ENCODE peak calls at places on chromosomes 13 and 19, in seven cellular contexts. One of them, this sample, is unnamed.

GRCh38 chr13:113855012-113855921 is 8.6 kb downstream of the GAS6 start:
- DNase-seq in HepG2: no peak
- DNase-seq in fibroblast of lung: no peak
- DNase-seq in IMR-90: no peak
- DNase-seq in ovary: peak
- DNase-seq in GM23338: no peak
- DNase-seq in thoracic aorta: no peak
- DNase-seq in this sample: no peak

GRCh38 chr13:79481685-79482052 is 714 bp downstream of the NDFIP2 start:
- DNase-seq in IMR-90: no peak
- DNase-seq in fibroblast of lung: peak
- DNase-seq in HepG2: no peak
- DNase-seq in GM23338: no peak
- DNase-seq in thoracic aorta: no peak
- DNase-seq in ovary: no peak
- DNase-seq in this sample: peak

GRCh38 chr13:47119568-47120080 is 222.8 kb upstream of the HTR2A start:
- DNase-seq in IMR-90: peak
- DNase-seq in GM23338: no peak
- DNase-seq in thoracic aorta: no peak
- DNase-seq in HepG2: no peak
- DNase-seq in fibroblast of lung: peak
- DNase-seq in ovary: no peak
- DNase-seq in this sample: no peak

GRCh38 chr13:111429064-111429558 is 108.7 kb downstream of the TEX29 start:
- DNase-seq in ovary: no peak
- DNase-seq in GM23338: peak
- DNase-seq in IMR-90: peak
- DNase-seq in HepG2: peak
- DNase-seq in fibroblast of lung: peak
- DNase-seq in thoracic aorta: no peak
- DNase-seq in this sample: no peak

GRCh38 chr13:19155321-19155861 is 26.2 kb downstream of the TUBA3C start:
- DNase-seq in IMR-90: no peak
- DNase-seq in fibroblast of lung: no peak
- DNase-seq in ovary: no peak
- DNase-seq in GM23338: no peak
- DNase-seq in HepG2: no peak
- DNase-seq in thoracic aorta: no peak
- DNase-seq in this sample: no peak

GRCh38 chr13:61350351-61350750 is 65.3 kb downstream of the PCDH20 start:
- DNase-seq in IMR-90: no peak
- DNase-seq in thoracic aorta: no peak
- DNase-seq in fibroblast of lung: no peak
- DNase-seq in HepG2: no peak
- DNase-seq in ovary: no peak
- DNase-seq in GM23338: no peak
- DNase-seq in this sample: no peak

GRCh38 chr13:50268500-50268899 is 253.3 kb downstream of the KCNRG start:
- DNase-seq in HepG2: no peak
- DNase-seq in GM23338: no peak
- DNase-seq in thoracic aorta: no peak
- DNase-seq in fibroblast of lung: no peak
- DNase-seq in IMR-90: peak
- DNase-seq in ovary: no peak
- DNase-seq in this sample: no peak

GRCh38 chr13:98482476-98483444 is 94.1 kb downstream of the STK24 start:
- DNase-seq in GM23338: peak
- DNase-seq in thoracic aorta: no peak
- DNase-seq in ovary: peak
- DNase-seq in fibroblast of lung: peak
- DNase-seq in HepG2: no peak
- DNase-seq in IMR-90: peak
- DNase-seq in this sample: peak

GRCh38 chr19:43807651-43808050 is 5.4 kb upstream of the LYPD5 start:
- DNase-seq in fibroblast of lung: no peak
- DNase-seq in IMR-90: no peak
- DNase-seq in HepG2: no peak
- DNase-seq in ovary: no peak
- DNase-seq in thoracic aorta: no peak
- DNase-seq in GM23338: no peak
- DNase-seq in this sample: no peak

GRCh38 chr19:9406798-9407352 is 28.5 kb downstream of the ZNF266 start:
- DNase-seq in fibroblast of lung: peak
- DNase-seq in IMR-90: peak
- DNase-seq in thoracic aorta: no peak
- DNase-seq in HepG2: no peak
- DNase-seq in ovary: peak
- DNase-seq in GM23338: peak
- DNase-seq in this sample: peak

GRCh38 chr19:38739440-38740251 is 4.6 kb downstream of the CAPN12 start:
- DNase-seq in IMR-90: no peak
- DNase-seq in ovary: no peak
- DNase-seq in thoracic aorta: no peak
- DNase-seq in GM23338: no peak
- DNase-seq in HepG2: no peak
- DNase-seq in fibroblast of lung: no peak
- DNase-seq in this sample: no peak

GRCh38 chr13:36131215-36131930 is at the start of gene DCLK1:
- DNase-seq in thoracic aorta: no peak
- DNase-seq in HepG2: no peak
- DNase-seq in GM23338: peak
- DNase-seq in fibroblast of lung: peak
- DNase-seq in IMR-90: no peak
- DNase-seq in ovary: peak
- DNase-seq in this sample: peak

GRCh38 chr19:17778621-17779280 is 16.2 kb upstream of the B3GNT3 start:
- DNase-seq in IMR-90: no peak
- DNase-seq in thoracic aorta: no peak
- DNase-seq in HepG2: no peak
- DNase-seq in GM23338: peak
- DNase-seq in ovary: no peak
- DNase-seq in fibroblast of lung: no peak
- DNase-seq in this sample: no peak

GRCh38 chr13:107716241-107716640 is 499.1 kb downstream of the LIG4 start:
- DNase-seq in GM23338: no peak
- DNase-seq in IMR-90: no peak
- DNase-seq in HepG2: no peak
- DNase-seq in ovary: no peak
- DNase-seq in fibroblast of lung: no peak
- DNase-seq in thoracic aorta: no peak
- DNase-seq in this sample: no peak

DNA sequence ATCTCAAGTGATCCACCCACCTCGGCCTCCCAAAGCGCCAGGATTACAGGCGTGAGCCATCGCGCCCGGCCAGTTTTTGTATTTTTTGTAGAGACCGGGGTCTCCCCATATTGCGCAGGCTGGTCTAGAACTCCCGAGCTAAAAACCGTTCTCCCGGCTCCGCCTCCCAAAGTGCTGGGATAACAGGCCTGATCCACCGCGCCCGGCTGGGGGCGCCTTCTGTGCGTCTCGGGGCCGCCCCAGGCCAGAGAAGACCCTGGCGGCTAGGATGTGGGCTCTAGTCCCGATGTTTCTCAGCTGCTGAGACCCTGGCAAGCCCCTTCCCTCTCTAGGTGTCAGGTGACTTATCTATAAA is 3.6 kb downstream of the ARHGAP45 start:
- DNase-seq in fibroblast of lung: no peak
- DNase-seq in ovary: no peak
- DNase-seq in HepG2: no peak
- DNase-seq in GM23338: peak
- DNase-seq in IMR-90: no peak
- DNase-seq in thoracic aorta: no peak
- DNase-seq in this sample: no peak
- H3K27ac ChIP-seq in fibroblast of lung: no peak
- H3K27ac ChIP-seq in ovary: no peak
- H3K27ac ChIP-seq in HepG2: no peak
- H3K27ac ChIP-seq in GM23338: no peak
- H3K27ac ChIP-seq in IMR-90: no peak
- H3K27ac ChIP-seq in thoracic aorta: peak
- H3K27ac ChIP-seq in this sample: no peak

GRCh38 chr19:15199652-15200574 is 882 bp downstream of the NOTCH3 start:
- DNase-seq in HepG2: no peak
- DNase-seq in ovary: peak
- DNase-seq in thoracic aorta: no peak
- DNase-seq in fibroblast of lung: peak
- DNase-seq in IMR-90: peak
- DNase-seq in GM23338: peak
- DNase-seq in this sample: peak
- H3K27ac ChIP-seq in HepG2: no peak
- H3K27ac ChIP-seq in ovary: peak
- H3K27ac ChIP-seq in thoracic aorta: peak
- H3K27ac ChIP-seq in fibroblast of lung: peak
- H3K27ac ChIP-seq in IMR-90: peak
- H3K27ac ChIP-seq in GM23338: peak
- H3K27ac ChIP-seq in this sample: peak

GRCh38 chr13:26185720-26186119 is 36.4 kb downstream of the RNF6 start:
- DNase-seq in IMR-90: peak
- DNase-seq in fibroblast of lung: no peak
- DNase-seq in ovary: peak
- DNase-seq in GM23338: no peak
- DNase-seq in thoracic aorta: no peak
- DNase-seq in HepG2: no peak
- DNase-seq in this sample: no peak

GRCh38 chr13:26183416-26183815 is 38.7 kb downstream of the RNF6 start:
- DNase-seq in GM23338: no peak
- DNase-seq in fibroblast of lung: no peak
- DNase-seq in thoracic aorta: no peak
- DNase-seq in HepG2: no peak
- DNase-seq in ovary: no peak
- DNase-seq in IMR-90: no peak
- DNase-seq in this sample: no peak

GRCh38 chr13:26184791-26185250 is 37.3 kb downstream of the RNF6 start:
- DNase-seq in fibroblast of lung: peak
- DNase-seq in HepG2: peak
- DNase-seq in ovary: peak
- DNase-seq in IMR-90: peak
- DNase-seq in thoracic aorta: no peak
- DNase-seq in GM23338: peak
- DNase-seq in this sample: peak

GRCh38 chr13:26186141-26186870 is 35.8 kb downstream of the RNF6 start:
- DNase-seq in GM23338: peak
- DNase-seq in HepG2: peak
- DNase-seq in IMR-90: peak
- DNase-seq in ovary: peak
- DNase-seq in fibroblast of lung: peak
- DNase-seq in thoracic aorta: peak
- DNase-seq in this sample: peak

DNA sequence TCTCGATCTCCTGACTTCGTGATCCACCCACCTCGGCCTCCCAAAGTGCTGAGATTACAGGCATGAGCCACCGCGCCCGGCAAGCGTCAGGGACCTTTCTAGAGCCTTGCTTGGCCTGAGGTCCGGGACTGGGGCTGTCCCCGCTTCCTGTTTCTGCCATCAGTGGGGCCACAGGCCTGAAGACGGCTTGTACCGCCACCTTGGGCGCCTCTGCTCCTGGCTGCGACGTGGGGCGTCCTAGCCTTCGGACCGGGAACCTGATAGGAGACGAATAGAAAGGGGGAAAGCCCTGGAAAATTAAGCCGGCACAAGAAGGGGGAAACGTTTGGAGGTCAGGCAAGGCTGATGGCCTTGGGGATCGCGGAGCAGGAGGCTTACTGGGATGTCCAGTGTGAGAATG is 35.1 kb downstream of the RNF6 start:
- DNase-seq in ovary: no peak
- DNase-seq in HepG2: no peak
- DNase-seq in GM23338: peak
- DNase-seq in IMR-90: no peak
- DNase-seq in thoracic aorta: no peak
- DNase-seq in fibroblast of lung: no peak
- DNase-seq in this sample: no peak
- H3K27ac ChIP-seq in ovary: peak
- H3K27ac ChIP-seq in HepG2: no peak
- H3K27ac ChIP-seq in GM23338: no peak
- H3K27ac ChIP-seq in IMR-90: no peak
- H3K27ac ChIP-seq in thoracic aorta: no peak
- H3K27ac ChIP-seq in fibroblast of lung: no peak
- H3K27ac ChIP-seq in this sample: no peak

GRCh38 chr19:47322048-47322447 is 9.9 kb upstream of the C5AR2 start:
- DNase-seq in HepG2: no peak
- DNase-seq in fibroblast of lung: no peak
- DNase-seq in GM23338: no peak
- DNase-seq in ovary: no peak
- DNase-seq in thoracic aorta: no peak
- DNase-seq in IMR-90: no peak
- DNase-seq in this sample: no peak

GRCh38 chr19:47323872-47324271 is 8.1 kb upstream of the C5AR2 start:
- DNase-seq in IMR-90: no peak
- DNase-seq in HepG2: no peak
- DNase-seq in ovary: no peak
- DNase-seq in fibroblast of lung: no peak
- DNase-seq in thoracic aorta: no peak
- DNase-seq in GM23338: no peak
- DNase-seq in this sample: no peak

GRCh38 chr19:47321582-47321981 is 10.4 kb upstream of the C5AR2 start:
- DNase-seq in GM23338: no peak
- DNase-seq in IMR-90: no peak
- DNase-seq in thoracic aorta: no peak
- DNase-seq in ovary: no peak
- DNase-seq in fibroblast of lung: no peak
- DNase-seq in HepG2: no peak
- DNase-seq in this sample: no peak

GRCh38 chr19:47316513-47316912 is 6.9 kb downstream of the C5AR1 start:
- DNase-seq in HepG2: no peak
- DNase-seq in ovary: no peak
- DNase-seq in GM23338: no peak
- DNase-seq in IMR-90: no peak
- DNase-seq in fibroblast of lung: no peak
- DNase-seq in thoracic aorta: no peak
- DNase-seq in this sample: no peak

DNA sequence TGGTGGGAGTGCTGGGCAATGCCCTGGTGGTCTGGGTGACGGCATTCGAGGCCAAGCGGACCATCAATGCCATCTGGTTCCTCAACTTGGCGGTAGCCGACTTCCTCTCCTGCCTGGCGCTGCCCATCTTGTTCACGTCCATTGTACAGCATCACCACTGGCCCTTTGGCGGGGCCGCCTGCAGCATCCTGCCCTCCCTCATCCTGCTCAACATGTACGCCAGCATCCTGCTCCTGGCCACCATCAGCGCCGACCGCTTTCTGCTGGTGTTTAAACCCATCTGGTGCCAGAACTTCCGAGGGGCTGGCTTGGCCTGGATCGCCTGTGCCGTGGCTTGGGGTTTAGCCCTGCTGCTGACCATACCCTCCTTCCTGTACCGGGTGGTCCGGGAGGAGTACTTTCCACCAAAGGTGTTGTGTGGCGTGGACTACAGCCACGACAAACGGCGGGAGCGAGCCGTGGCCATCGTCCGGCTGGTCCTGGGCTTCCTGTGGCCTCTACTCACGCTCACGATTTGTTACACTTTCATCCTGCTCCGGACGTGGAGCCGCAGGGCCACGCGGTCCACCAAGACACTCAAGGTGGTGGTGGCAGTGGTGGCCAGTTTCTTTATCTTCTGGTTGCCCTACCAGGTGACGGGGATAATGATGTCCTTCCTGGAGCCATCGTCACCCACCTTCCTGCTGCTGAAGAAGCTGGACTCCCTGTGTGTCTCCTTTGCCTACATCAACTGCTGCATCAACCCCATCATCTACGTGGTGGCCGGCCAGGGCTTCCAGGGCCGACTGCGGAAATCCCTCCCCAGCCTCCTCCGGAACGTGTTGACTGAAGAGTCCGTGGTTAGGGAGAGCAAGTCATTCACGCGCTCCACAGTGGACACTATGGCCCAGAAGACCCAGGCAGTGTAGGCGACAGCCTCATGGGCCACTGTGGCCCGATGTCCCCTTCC is 10.5 kb downstream of the C5AR1 start:
- DNase-seq in HepG2: no peak
- DNase-seq in GM23338: no peak
- DNase-seq in IMR-90: no peak
- DNase-seq in fibroblast of lung: no peak
- DNase-seq in thoracic aorta: no peak
- DNase-seq in ovary: no peak
- DNase-seq in this sample: no peak
- H3K27ac ChIP-seq in HepG2: no peak
- H3K27ac ChIP-seq in GM23338: no peak
- H3K27ac ChIP-seq in IMR-90: no peak
- H3K27ac ChIP-seq in fibroblast of lung: no peak
- H3K27ac ChIP-seq in thoracic aorta: no peak
- H3K27ac ChIP-seq in ovary: no peak
- H3K27ac ChIP-seq in this sample: no peak

This sample was measured in right cardiac atrium.